ENCODE peak calls at places on chromosomes 1 and 21, in nine cellular contexts. One of them, this sample, is unnamed.

GRCh38 chr1:26276432-26276838 is 3.5 kb upstream of the SH3BGRL3 start:
- DNase-seq in IMR-90: no peak
- DNase-seq in fibroblast of lung: no peak
- DNase-seq in keratinocyte: no peak
- DNase-seq in upper lobe of right lung: no peak
- DNase-seq in cardiac muscle cell: no peak
- DNase-seq in adrenal gland: no peak
- DNase-seq in cardiac fibroblast: no peak
- DNase-seq in Panc1: no peak
- DNase-seq in this sample: no peak

GRCh38 chr1:34511802-34512201 is 243.0 kb upstream of the GJB5 start:
- DNase-seq in IMR-90: no peak
- DNase-seq in fibroblast of lung: no peak
- DNase-seq in keratinocyte: no peak
- DNase-seq in upper lobe of right lung: no peak
- DNase-seq in cardiac muscle cell: no peak
- DNase-seq in adrenal gland: no peak
- DNase-seq in cardiac fibroblast: no peak
- DNase-seq in Panc1: no peak
- DNase-seq in this sample: no peak

GRCh38 chr1:79497193-79497773 is 490.8 kb upstream of the ADGRL4 start:
- DNase-seq in IMR-90: peak; percentile 47
- DNase-seq in fibroblast of lung: peak; percentile 29
- DNase-seq in keratinocyte: no peak
- DNase-seq in upper lobe of right lung: no peak
- DNase-seq in cardiac muscle cell: peak; percentile 46
- DNase-seq in adrenal gland: no peak
- DNase-seq in cardiac fibroblast: peak; percentile 59
- DNase-seq in Panc1: peak; percentile 10
- DNase-seq in this sample: peak; percentile 28

GRCh38 chr1:160779662-160780397 is 16.1 kb upstream of the LY9 start:
- DNase-seq in IMR-90: no peak
- DNase-seq in fibroblast of lung: no peak
- DNase-seq in keratinocyte: no peak
- DNase-seq in upper lobe of right lung: no peak
- DNase-seq in cardiac muscle cell: no peak
- DNase-seq in adrenal gland: no peak
- DNase-seq in cardiac fibroblast: no peak
- DNase-seq in Panc1: no peak
- DNase-seq in this sample: peak; percentile 69

GRCh38 chr1:93384656-93385055 is 38.9 kb downstream of the DR1 start:
- DNase-seq in IMR-90: no peak
- DNase-seq in fibroblast of lung: peak; percentile 11
- DNase-seq in keratinocyte: no peak
- DNase-seq in upper lobe of right lung: no peak
- DNase-seq in cardiac muscle cell: no peak
- DNase-seq in adrenal gland: no peak
- DNase-seq in cardiac fibroblast: no peak
- DNase-seq in Panc1: no peak
- DNase-seq in this sample: no peak

GRCh38 chr1:234933475-234933874 is 195.2 kb downstream of the TOMM20 start:
- DNase-seq in IMR-90: peak; percentile 69
- DNase-seq in fibroblast of lung: peak; percentile 74
- DNase-seq in keratinocyte: no peak
- DNase-seq in upper lobe of right lung: no peak
- DNase-seq in cardiac muscle cell: no peak
- DNase-seq in adrenal gland: peak; percentile 91
- DNase-seq in cardiac fibroblast: peak; percentile 73
- DNase-seq in Panc1: no peak
- DNase-seq in this sample: no peak

GRCh38 chr1:204894031-204894430 is 23.4 kb downstream of the NFASC start:
- DNase-seq in IMR-90: no peak
- DNase-seq in fibroblast of lung: peak; percentile 60
- DNase-seq in keratinocyte: no peak
- DNase-seq in upper lobe of right lung: no peak
- DNase-seq in cardiac muscle cell: no peak
- DNase-seq in adrenal gland: no peak
- DNase-seq in cardiac fibroblast: no peak
- DNase-seq in Panc1: no peak
- DNase-seq in this sample: no peak

GRCh38 chr1:108108119-108108518 is 92.0 kb downstream of the SLC25A24 start:
- DNase-seq in IMR-90: no peak
- DNase-seq in fibroblast of lung: no peak
- DNase-seq in keratinocyte: no peak
- DNase-seq in upper lobe of right lung: no peak
- DNase-seq in cardiac muscle cell: no peak
- DNase-seq in adrenal gland: no peak
- DNase-seq in cardiac fibroblast: no peak
- DNase-seq in Panc1: no peak
- DNase-seq in this sample: no peak

GRCh38 chr1:216350186-216350585 is 73.1 kb downstream of the USH2A start:
- DNase-seq in IMR-90: no peak
- DNase-seq in fibroblast of lung: no peak
- DNase-seq in keratinocyte: no peak
- DNase-seq in upper lobe of right lung: no peak
- DNase-seq in cardiac muscle cell: no peak
- DNase-seq in adrenal gland: no peak
- DNase-seq in cardiac fibroblast: no peak
- DNase-seq in Panc1: no peak
- DNase-seq in this sample: no peak

GRCh38 chr1:98211271-98211840 is 290.5 kb upstream of the DPYD start:
- DNase-seq in IMR-90: no peak
- DNase-seq in fibroblast of lung: peak; percentile 11
- DNase-seq in keratinocyte: no peak
- DNase-seq in upper lobe of right lung: no peak
- DNase-seq in cardiac muscle cell: no peak
- DNase-seq in adrenal gland: no peak
- DNase-seq in cardiac fibroblast: no peak
- DNase-seq in Panc1: no peak
- DNase-seq in this sample: no peak

GRCh38 chr1:107140703-107141490 is at the start of gene NTNG1:
- DNase-seq in IMR-90: no peak
- DNase-seq in fibroblast of lung: peak; percentile 32
- DNase-seq in keratinocyte: no peak
- DNase-seq in upper lobe of right lung: peak; percentile 64
- DNase-seq in cardiac muscle cell: peak; percentile 43
- DNase-seq in adrenal gland: no peak
- DNase-seq in cardiac fibroblast: no peak
- DNase-seq in Panc1: no peak
- DNase-seq in this sample: no peak

GRCh38 chr21:26007911-26008579 is 162.5 kb downstream of the APP start:
- DNase-seq in IMR-90: peak; percentile 24
- DNase-seq in fibroblast of lung: peak; percentile 12
- DNase-seq in keratinocyte: no peak
- DNase-seq in upper lobe of right lung: no peak
- DNase-seq in cardiac muscle cell: no peak
- DNase-seq in adrenal gland: no peak
- DNase-seq in cardiac fibroblast: peak; percentile 54
- DNase-seq in Panc1: no peak
- DNase-seq in this sample: no peak

GRCh38 chr1:31182352-31182751 is 57.3 kb downstream of the NKAIN1 start:
- DNase-seq in IMR-90: peak; percentile 97
- DNase-seq in fibroblast of lung: peak; percentile 90
- DNase-seq in keratinocyte: peak; percentile 93
- DNase-seq in upper lobe of right lung: peak; percentile 79
- DNase-seq in cardiac muscle cell: peak; percentile 92
- DNase-seq in adrenal gland: peak; percentile 91
- DNase-seq in cardiac fibroblast: peak; percentile 98
- DNase-seq in Panc1: no peak
- DNase-seq in this sample: no peak

GRCh38 chr21:36005018-36005417 is 55.3 kb downstream of the SETD4 start:
- DNase-seq in IMR-90: peak; percentile 42
- DNase-seq in fibroblast of lung: no peak
- DNase-seq in keratinocyte: no peak
- DNase-seq in upper lobe of right lung: no peak
- DNase-seq in cardiac muscle cell: no peak
- DNase-seq in adrenal gland: no peak
- DNase-seq in cardiac fibroblast: peak; percentile 17
- DNase-seq in Panc1: no peak
- DNase-seq in this sample: no peak

GRCh38 chr1:111486431-111486830 is 12.6 kb downstream of the C1orf162 start:
- DNase-seq in IMR-90: no peak
- DNase-seq in fibroblast of lung: no peak
- DNase-seq in keratinocyte: no peak
- DNase-seq in upper lobe of right lung: no peak
- DNase-seq in cardiac muscle cell: no peak
- DNase-seq in adrenal gland: no peak
- DNase-seq in cardiac fibroblast: no peak
- DNase-seq in Panc1: no peak
- DNase-seq in this sample: no peak

GRCh38 chr1:64616039-64616438 is 128.8 kb upstream of the RAVER2 start:
- DNase-seq in IMR-90: no peak
- DNase-seq in fibroblast of lung: no peak
- DNase-seq in keratinocyte: no peak
- DNase-seq in upper lobe of right lung: no peak
- DNase-seq in cardiac muscle cell: peak; percentile 73
- DNase-seq in adrenal gland: no peak
- DNase-seq in cardiac fibroblast: no peak
- DNase-seq in Panc1: no peak
- DNase-seq in this sample: no peak

GRCh38 chr21:8991968-8992621 is 1529.3 kb upstream of the TPTE start:
- DNase-seq in IMR-90: no peak
- DNase-seq in fibroblast of lung: peak; percentile 52
- DNase-seq in keratinocyte: no peak
- DNase-seq in upper lobe of right lung: no peak
- DNase-seq in cardiac muscle cell: no peak
- DNase-seq in adrenal gland: no peak
- DNase-seq in cardiac fibroblast: peak; percentile 29
- DNase-seq in Panc1: peak; percentile 56
- DNase-seq in this sample: no peak
- H3K4me3 ChIP-seq in IMR-90: no peak overlapping the region
- H3K4me3 ChIP-seq in fibroblast of lung: no peak overlapping the region
- H3K4me3 ChIP-seq in keratinocyte: no peak overlapping the region
- H3K4me3 ChIP-seq in upper lobe of right lung: no peak overlapping the region
- H3K4me3 ChIP-seq in cardiac muscle cell: no peak overlapping the region
- H3K4me3 ChIP-seq in adrenal gland: no peak overlapping the region
- H3K4me3 ChIP-seq in cardiac fibroblast: no peak overlapping the region
- H3K4me3 ChIP-seq in Panc1: no peak overlapping the region
- H3K4me3 ChIP-seq in this sample: no peak overlapping the region

GRCh38 chr1:14603641-14604040 is 5.2 kb downstream of the KAZN start:
- DNase-seq in IMR-90: no peak
- DNase-seq in fibroblast of lung: no peak
- DNase-seq in keratinocyte: no peak
- DNase-seq in upper lobe of right lung: no peak
- DNase-seq in cardiac muscle cell: no peak
- DNase-seq in adrenal gland: no peak
- DNase-seq in cardiac fibroblast: no peak
- DNase-seq in Panc1: no peak
- DNase-seq in this sample: no peak
- TF ChIP-seq CTCF in IMR-90: no peak
- TF ChIP-seq CTCF in fibroblast of lung: no peak
- TF ChIP-seq CTCF in keratinocyte: no peak
- TF ChIP-seq CTCF in upper lobe of right lung: no peak
- TF ChIP-seq CTCF in cardiac muscle cell: no peak
- TF ChIP-seq CTCF in adrenal gland: no peak
- TF ChIP-seq CTCF in cardiac fibroblast: no peak
- TF ChIP-seq CTCF in Panc1: no peak
- TF ChIP-seq CTCF in this sample: no peak

DNA sequence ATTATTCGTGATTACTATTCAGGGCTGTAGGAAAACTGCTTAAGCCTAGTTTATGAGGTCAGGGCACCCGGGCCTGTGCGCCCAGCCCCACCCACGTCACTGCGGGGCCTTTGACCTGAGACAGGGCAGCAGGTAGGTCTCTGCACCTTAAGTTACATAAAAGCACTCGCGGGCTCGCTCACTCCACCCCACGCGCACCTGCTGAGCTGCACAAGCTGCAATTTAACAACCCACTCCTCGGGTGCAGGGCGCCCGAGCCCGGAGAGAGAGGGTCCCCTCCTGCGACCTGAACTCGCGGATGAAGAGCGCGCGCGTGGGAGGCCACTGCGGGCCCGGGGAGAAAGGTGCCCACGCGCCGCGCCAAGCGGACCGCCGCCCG is 473 bp downstream of the ICMT start:
- DNase-seq in IMR-90: no peak
- DNase-seq in fibroblast of lung: no peak
- DNase-seq in keratinocyte: no peak
- DNase-seq in upper lobe of right lung: peak; percentile 73
- DNase-seq in cardiac muscle cell: no peak
- DNase-seq in adrenal gland: no peak
- DNase-seq in cardiac fibroblast: no peak
- DNase-seq in Panc1: no peak
- DNase-seq in this sample: no peak
- H3K4me3 ChIP-seq in IMR-90: peak overlapping the region; percentile 98
- H3K4me3 ChIP-seq in fibroblast of lung: peak overlapping the region; percentile 88
- H3K4me3 ChIP-seq in keratinocyte: peak overlapping the region; percentile 72
- H3K4me3 ChIP-seq in upper lobe of right lung: peak overlapping the region; percentile 78
- H3K4me3 ChIP-seq in cardiac muscle cell: peak overlapping the region; percentile 85
- H3K4me3 ChIP-seq in adrenal gland: peak overlapping the region; percentile 98
- H3K4me3 ChIP-seq in cardiac fibroblast: peak overlapping the region; percentile 78
- H3K4me3 ChIP-seq in Panc1: peak overlapping the region; percentile 84
- H3K4me3 ChIP-seq in this sample: peak overlapping the region; percentile 85

GRCh38 chr21:39630827-39631226 is 18.1 kb downstream of the B3GALT5 start:
- DNase-seq in IMR-90: peak; percentile 3
- DNase-seq in fibroblast of lung: peak; percentile 50
- DNase-seq in keratinocyte: no peak
- DNase-seq in upper lobe of right lung: no peak
- DNase-seq in cardiac muscle cell: no peak
- DNase-seq in adrenal gland: no peak
- DNase-seq in cardiac fibroblast: no peak
- DNase-seq in Panc1: no peak
- DNase-seq in this sample: no peak
- TF ChIP-seq CTCF in IMR-90: no peak
- TF ChIP-seq CTCF in fibroblast of lung: no peak
- TF ChIP-seq CTCF in keratinocyte: no peak
- TF ChIP-seq CTCF in upper lobe of right lung: no peak
- TF ChIP-seq CTCF in cardiac muscle cell: no peak
- TF ChIP-seq CTCF in adrenal gland: no peak
- TF ChIP-seq CTCF in cardiac fibroblast: no peak
- TF ChIP-seq CTCF in Panc1: no peak
- TF ChIP-seq CTCF in this sample: no peak

GRCh38 chr1:21874778-21875547 is 62.1 kb downstream of the HSPG2 start:
- DNase-seq in IMR-90: no peak
- DNase-seq in fibroblast of lung: no peak
- DNase-seq in keratinocyte: no peak
- DNase-seq in upper lobe of right lung: no peak
- DNase-seq in cardiac muscle cell: no peak
- DNase-seq in adrenal gland: no peak
- DNase-seq in cardiac fibroblast: no peak
- DNase-seq in Panc1: no peak
- DNase-seq in this sample: no peak
- H3K4me3 ChIP-seq in IMR-90: no peak overlapping the region
- H3K4me3 ChIP-seq in fibroblast of lung: no peak overlapping the region
- H3K4me3 ChIP-seq in keratinocyte: no peak overlapping the region
- H3K4me3 ChIP-seq in upper lobe of right lung: no peak overlapping the region
- H3K4me3 ChIP-seq in cardiac muscle cell: no peak overlapping the region
- H3K4me3 ChIP-seq in adrenal gland: no peak overlapping the region
- H3K4me3 ChIP-seq in cardiac fibroblast: no peak overlapping the region
- H3K4me3 ChIP-seq in Panc1: no peak overlapping the region
- H3K4me3 ChIP-seq in this sample: no peak overlapping the region

GRCh38 chr1:241605146-241605805 is 34.9 kb downstream of the CHML start:
- DNase-seq in IMR-90: no peak
- DNase-seq in fibroblast of lung: no peak
- DNase-seq in keratinocyte: no peak
- DNase-seq in upper lobe of right lung: no peak
- DNase-seq in cardiac muscle cell: peak; percentile 11
- DNase-seq in adrenal gland: no peak
- DNase-seq in cardiac fibroblast: no peak
- DNase-seq in Panc1: no peak
- DNase-seq in this sample: peak; percentile 31
- TF ChIP-seq CTCF in IMR-90: peak; percentile 13
- TF ChIP-seq CTCF in fibroblast of lung: no peak
- TF ChIP-seq CTCF in keratinocyte: no peak
- TF ChIP-seq CTCF in upper lobe of right lung: peak; percentile 8
- TF ChIP-seq CTCF in cardiac muscle cell: peak; percentile 33
- TF ChIP-seq CTCF in adrenal gland: no peak
- TF ChIP-seq CTCF in cardiac fibroblast: peak; percentile 26
- TF ChIP-seq CTCF in Panc1: peak; percentile 77
- TF ChIP-seq CTCF in this sample: peak; percentile 75